ENCODE peak calls at places on chromosomes 12 and 14, in four cellular contexts. One of them, this sample, is unnamed.

GRCh38 chr12:101047652-101048051 is 162.4 kb downstream of the SLC5A8 start:
- DNase-seq in sigmoid colon: no peak
- DNase-seq in spleen: no peak
- DNase-seq in endothelial cell: no peak
- DNase-seq in this sample: no peak

GRCh38 chr14:75542585-75543091 is 20.4 kb downstream of the BATF start:
- DNase-seq in sigmoid colon: peak
- DNase-seq in spleen: peak
- DNase-seq in endothelial cell: no peak
- DNase-seq in this sample: peak

GRCh38 chr12:122969657-122970056 is 3.4 kb upstream of the ABCB9 start:
- DNase-seq in spleen: no peak
- DNase-seq in sigmoid colon: no peak
- DNase-seq in endothelial cell: no peak
- DNase-seq in this sample: no peak

GRCh38 chr14:21408152-21408551 is 24.3 kb upstream of the SUPT16H start:
- DNase-seq in sigmoid colon: no peak
- DNase-seq in spleen: no peak
- DNase-seq in endothelial cell: no peak
- DNase-seq in this sample: no peak

GRCh38 chr14:89491701-89492381 is 74.8 kb upstream of the FOXN3 start:
- DNase-seq in sigmoid colon: no peak
- DNase-seq in spleen: no peak
- DNase-seq in endothelial cell: no peak
- DNase-seq in this sample: no peak

GRCh38 chr12:122726056-122726558 is 4.5 kb downstream of the HCAR1 start:
- DNase-seq in endothelial cell: no peak
- DNase-seq in spleen: no peak
- DNase-seq in sigmoid colon: no peak
- DNase-seq in this sample: no peak

GRCh38 chr12:124884587-124885438 is 21.1 kb upstream of the SCARB1 start:
- DNase-seq in endothelial cell: no peak
- DNase-seq in sigmoid colon: no peak
- DNase-seq in spleen: peak
- DNase-seq in this sample: no peak

GRCh38 chr12:104610513-104611235 is 153.9 kb downstream of the CHST11 start:
- DNase-seq in spleen: no peak
- DNase-seq in sigmoid colon: no peak
- DNase-seq in endothelial cell: no peak
- DNase-seq in this sample: no peak

GRCh38 chr12:64221656-64222010 is 463 bp downstream of the KICS2 start:
- DNase-seq in sigmoid colon: peak
- DNase-seq in endothelial cell: peak
- DNase-seq in spleen: peak
- DNase-seq in this sample: peak

GRCh38 chr12:6553051-6553868 is 2.6 kb downstream of the IFFO1 start:
- DNase-seq in endothelial cell: no peak
- DNase-seq in spleen: peak
- DNase-seq in sigmoid colon: peak
- DNase-seq in this sample: peak

GRCh38 chr14:104306450-104307040 is 168.2 kb downstream of the KIF26A start:
- DNase-seq in spleen: peak
- DNase-seq in sigmoid colon: peak
- DNase-seq in endothelial cell: no peak
- DNase-seq in this sample: peak

GRCh38 chr12:100955139-100955538 is 160.6 kb downstream of the ANO4 start:
- DNase-seq in sigmoid colon: no peak
- DNase-seq in spleen: no peak
- DNase-seq in endothelial cell: no peak
- DNase-seq in this sample: no peak

GRCh38 chr14:44847910-44848309 is 113.8 kb downstream of the KLHL28 start:
- DNase-seq in spleen: no peak
- DNase-seq in sigmoid colon: no peak
- DNase-seq in endothelial cell: no peak
- DNase-seq in this sample: no peak

GRCh38 chr12:3333583-3333982 is 157.4 kb upstream of the PRMT8 start:
- DNase-seq in spleen: no peak
- DNase-seq in endothelial cell: peak
- DNase-seq in sigmoid colon: peak
- DNase-seq in this sample: no peak

GRCh38 chr12:70365398-70365647 is 767 bp upstream of the KCNMB4 start:
- DNase-seq in sigmoid colon: no peak
- DNase-seq in spleen: no peak
- DNase-seq in endothelial cell: no peak
- DNase-seq in this sample: no peak

GRCh38 chr14:104132981-104133380 is 5.4 kb upstream of the KIF26A start:
- DNase-seq in spleen: peak
- DNase-seq in sigmoid colon: peak
- DNase-seq in endothelial cell: peak
- DNase-seq in this sample: peak

GRCh38 chr12:65756956-65757511 is 67.2 kb upstream of the HMGA2 start:
- DNase-seq in sigmoid colon: no peak
- DNase-seq in spleen: no peak
- DNase-seq in endothelial cell: no peak
- DNase-seq in this sample: no peak

GRCh38 chr12:124100572-124101178 is 127.7 kb downstream of the ZNF664 start:
- DNase-seq in endothelial cell: no peak
- DNase-seq in sigmoid colon: no peak
- DNase-seq in spleen: no peak
- DNase-seq in this sample: peak

GRCh38 chr12:105278043-105278697 is 42.2 kb upstream of the APPL2 start:
- DNase-seq in spleen: no peak
- DNase-seq in sigmoid colon: no peak
- DNase-seq in endothelial cell: no peak
- DNase-seq in this sample: no peak

GRCh38 chr14:90510208-90510607 is 113.4 kb downstream of the CALM1 start:
- DNase-seq in sigmoid colon: peak
- DNase-seq in spleen: no peak
- DNase-seq in endothelial cell: no peak
- DNase-seq in this sample: peak

GRCh38 chr14:74034572-74034971 is 15.4 kb downstream of the BBOF1 start:
- DNase-seq in sigmoid colon: no peak
- DNase-seq in spleen: no peak
- DNase-seq in endothelial cell: no peak
- DNase-seq in this sample: no peak

GRCh38 chr12:87227157-87227556 is 802.0 kb downstream of the C12orf50 start:
- DNase-seq in sigmoid colon: no peak
- DNase-seq in endothelial cell: no peak
- DNase-seq in spleen: no peak
- DNase-seq in this sample: no peak

GRCh38 chr12:1305063-1305434 is 289.3 kb downstream of the FBXL14 start:
- DNase-seq in sigmoid colon: no peak
- DNase-seq in endothelial cell: no peak
- DNase-seq in spleen: no peak
- DNase-seq in this sample: no peak

GRCh38 chr12:62817556-62818271 is 117.2 kb downstream of the PPM1H start:
- DNase-seq in sigmoid colon: no peak
- DNase-seq in spleen: no peak
- DNase-seq in endothelial cell: no peak
- DNase-seq in this sample: no peak

GRCh38 chr14:29941401-29941800 is 13.8 kb upstream of the PRKD1 start:
- DNase-seq in endothelial cell: no peak
- DNase-seq in sigmoid colon: no peak
- DNase-seq in spleen: no peak
- DNase-seq in this sample: no peak

GRCh38 chr14:26414933-26415332 is 182.9 kb downstream of the NOVA1 start:
- DNase-seq in spleen: no peak
- DNase-seq in endothelial cell: no peak
- DNase-seq in sigmoid colon: no peak
- DNase-seq in this sample: no peak

GRCh38 chr14:102187044-102187443 is 47.3 kb downstream of the WDR20 start:
- DNase-seq in endothelial cell: no peak
- DNase-seq in spleen: no peak
- DNase-seq in sigmoid colon: peak
- DNase-seq in this sample: no peak

GRCh38 chr12:109968032-109968420 is 28.1 kb downstream of the GIT2 start:
- DNase-seq in endothelial cell: no peak
- DNase-seq in sigmoid colon: no peak
- DNase-seq in spleen: no peak
- DNase-seq in this sample: no peak

GRCh38 chr14:54654600-54654999 is 87.7 kb downstream of the SAMD4A start:
- DNase-seq in endothelial cell: no peak
- DNase-seq in spleen: no peak
- DNase-seq in sigmoid colon: no peak
- DNase-seq in this sample: no peak

GRCh38 chr12:38886064-38886463 is 19.3 kb downstream of the CPNE8 start:
- DNase-seq in sigmoid colon: no peak
- DNase-seq in endothelial cell: no peak
- DNase-seq in spleen: no peak
- DNase-seq in this sample: no peak

GRCh38 chr14:69610859-69611263 is 535 bp upstream of the SUSD6 start:
- DNase-seq in spleen: no peak
- DNase-seq in sigmoid colon: no peak
- DNase-seq in endothelial cell: no peak
- DNase-seq in this sample: no peak

GRCh38 chr14:99688629-99689028 is 4.5 kb downstream of the CYP46A1 start:
- DNase-seq in endothelial cell: no peak
- DNase-seq in sigmoid colon: peak
- DNase-seq in spleen: no peak
- DNase-seq in this sample: peak

GRCh38 chr12:104930388-104931326 is 27.4 kb downstream of the SLC41A2 start:
- DNase-seq in endothelial cell: no peak
- DNase-seq in sigmoid colon: no peak
- DNase-seq in spleen: no peak
- DNase-seq in this sample: no peak

GRCh38 chr12:38175538-38175937 is 141.0 kb upstream of the ALG10B start:
- DNase-seq in sigmoid colon: no peak
- DNase-seq in spleen: no peak
- DNase-seq in endothelial cell: no peak
- DNase-seq in this sample: no peak

GRCh38 chr12:2902287-2902880 is 11.7 kb downstream of the TULP3 start:
- DNase-seq in sigmoid colon: peak
- DNase-seq in spleen: no peak
- DNase-seq in endothelial cell: no peak
- DNase-seq in this sample: no peak

GRCh38 chr12:119153477-119154434 is 25.0 kb upstream of the HSPB8 start:
- DNase-seq in sigmoid colon: peak
- DNase-seq in spleen: peak
- DNase-seq in endothelial cell: peak
- DNase-seq in this sample: peak

GRCh38 chr14:70642313-70643235 is 858 bp downstream of the TTC9 start:
- DNase-seq in spleen: peak
- DNase-seq in endothelial cell: peak
- DNase-seq in sigmoid colon: no peak
- DNase-seq in this sample: peak

DNA sequence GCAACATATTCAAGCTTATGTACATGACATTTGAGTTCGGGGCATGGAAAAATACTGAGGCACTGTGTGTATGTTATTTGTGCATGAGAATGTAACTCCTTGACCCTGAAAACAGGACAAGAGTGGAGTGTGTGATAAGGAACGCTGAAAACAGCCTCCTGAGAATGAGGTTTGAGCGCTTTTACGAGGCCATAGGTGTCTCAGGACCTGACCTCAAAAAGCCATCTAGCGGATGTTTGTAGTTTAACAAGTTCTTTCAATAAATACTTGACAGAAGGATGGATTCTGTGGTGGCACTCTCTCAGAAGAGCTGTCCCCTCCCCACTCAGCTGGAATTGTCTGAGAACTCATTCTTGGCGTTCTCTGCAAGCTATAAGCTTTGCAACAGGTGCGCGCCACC is 350.5 kb upstream of the TMTC1 start:
- DNase-seq in endothelial cell: no peak
- DNase-seq in spleen: no peak
- DNase-seq in sigmoid colon: no peak
- DNase-seq in this sample: no peak
- TF ChIP-seq CTCF in endothelial cell: peak
- TF ChIP-seq CTCF in spleen: no peak
- TF ChIP-seq CTCF in sigmoid colon: no peak
- TF ChIP-seq CTCF in this sample: no peak

GRCh38 chr12:25020621-25021243 is 71.8 kb upstream of the BCAT1 start:
- DNase-seq in endothelial cell: no peak
- DNase-seq in spleen: no peak
- DNase-seq in sigmoid colon: no peak
- DNase-seq in this sample: no peak

GRCh38 chr12:25025951-25026490 is 77.1 kb upstream of the BCAT1 start:
- DNase-seq in endothelial cell: no peak
- DNase-seq in spleen: no peak
- DNase-seq in sigmoid colon: no peak
- DNase-seq in this sample: no peak

GRCh38 chr12:25018146-25018545 is 69.2 kb upstream of the BCAT1 start:
- DNase-seq in sigmoid colon: no peak
- DNase-seq in spleen: no peak
- DNase-seq in endothelial cell: no peak
- DNase-seq in this sample: no peak

GRCh38 chr12:25025260-25025659 is 76.4 kb upstream of the BCAT1 start:
- DNase-seq in endothelial cell: no peak
- DNase-seq in sigmoid colon: no peak
- DNase-seq in spleen: no peak
- DNase-seq in this sample: no peak

DNA sequence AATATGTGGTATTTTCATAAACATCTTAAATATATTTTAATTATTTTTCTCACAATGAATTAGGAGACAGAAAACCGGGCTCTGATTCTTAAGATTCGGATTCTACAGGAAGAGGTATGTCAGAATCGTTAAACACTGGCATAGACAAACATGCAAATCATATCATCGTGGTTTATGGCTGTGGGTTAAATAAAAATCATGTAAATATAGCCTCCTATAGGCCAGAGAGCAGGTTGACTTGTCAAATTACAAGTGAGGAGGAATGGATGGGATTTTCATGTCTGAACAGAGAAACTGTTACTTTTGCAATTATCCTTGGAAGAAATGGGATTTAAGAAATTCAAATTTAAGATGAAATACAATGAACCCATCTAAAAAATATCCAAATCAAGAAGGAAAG is 74.9 kb upstream of the BCAT1 start:
- DNase-seq in endothelial cell: no peak
- DNase-seq in sigmoid colon: no peak
- DNase-seq in spleen: no peak
- DNase-seq in this sample: no peak
- TF ChIP-seq CTCF in endothelial cell: no peak
- TF ChIP-seq CTCF in sigmoid colon: no peak
- TF ChIP-seq CTCF in spleen: no peak
- TF ChIP-seq CTCF in this sample: no peak

GRCh38 chr12:68334136-68334535 is 2.0 kb upstream of the MDM1 start:
- DNase-seq in spleen: no peak
- DNase-seq in sigmoid colon: no peak
- DNase-seq in endothelial cell: no peak
- DNase-seq in this sample: no peak
- TF ChIP-seq CTCF in spleen: no peak
- TF ChIP-seq CTCF in sigmoid colon: no peak
- TF ChIP-seq CTCF in endothelial cell: no peak
- TF ChIP-seq CTCF in this sample: no peak

GRCh38 chr12:55681142-55682077 is 26.3 kb downstream of the ITGA7 start:
- DNase-seq in sigmoid colon: peak
- DNase-seq in spleen: peak
- DNase-seq in endothelial cell: peak
- DNase-seq in this sample: peak
- TF ChIP-seq CTCF in sigmoid colon: no peak
- TF ChIP-seq CTCF in spleen: peak
- TF ChIP-seq CTCF in endothelial cell: no peak
- TF ChIP-seq CTCF in this sample: peak

GRCh38 chr12:17588968-17589367 is 501.0 kb downstream of the RERGL start:
- DNase-seq in endothelial cell: peak
- DNase-seq in sigmoid colon: no peak
- DNase-seq in spleen: no peak
- DNase-seq in this sample: no peak
- TF ChIP-seq CTCF in endothelial cell: no peak
- TF ChIP-seq CTCF in sigmoid colon: no peak
- TF ChIP-seq CTCF in spleen: no peak
- TF ChIP-seq CTCF in this sample: peak